ENCODE peak calls at places on chromosomes 13 and 19, in eight cellular contexts. M, E, K, G, U, O, Y and B are unnamed samples.

GRCh38 chr19:4730740-4731171 is 7.1 kb upstream of the DPP9 start:
- DNase-seq in M (no peak), E (no peak), K (no peak), G (no peak), U (no peak), O (no peak), Y (no peak), B (no peak)

GRCh38 chr13:24271611-24272451 is 37.5 kb upstream of the C1QTNF9 start:
- DNase-seq in M (peak), E (no peak), K (peak), G (peak), U (peak), O (no peak), Y (peak), B (peak)

GRCh38 chr13:108780706-108781105 is 151.3 kb downstream of the MYO16 start:
- DNase-seq in M (no peak), E (no peak), K (no peak), G (no peak), U (no peak), O (no peak), Y (no peak), B (no peak)

GRCh38 chr19:1811472-1811894 is 593 bp downstream of the ATP8B3 start:
- DNase-seq in M (no peak), E (no peak), K (peak), G (peak), U (peak), O (peak), Y (peak), B (no peak)

GRCh38 chr13:60169239-60170031 is 5.7 kb upstream of the DIAPH3 start:
- DNase-seq in M (no peak), E (no peak), K (no peak), G (no peak), U (no peak), O (no peak), Y (no peak), B (no peak)

GRCh38 chr13:37001921-37002250 is 1.3 kb downstream of the EXOSC8 start:
- DNase-seq in M (no peak), E (no peak), K (no peak), G (no peak), U (no peak), O (no peak), Y (no peak), B (no peak)

GRCh38 chr13:99153219-99153618 is 47.4 kb upstream of the UBAC2 start:
- DNase-seq in M (no peak), E (no peak), K (no peak), G (no peak), U (no peak), O (no peak), Y (no peak), B (no peak)

GRCh38 chr13:93144031-93144430 is 82.6 kb upstream of the GPC6 start:
- DNase-seq in M (no peak), E (no peak), K (no peak), G (no peak), U (no peak), O (no peak), Y (no peak), B (no peak)

GRCh38 chr19:44649578-44650145 is 6.0 kb downstream of the PVR start:
- DNase-seq in M (no peak), E (no peak), K (no peak), G (no peak), U (no peak), O (no peak), Y (no peak), B (no peak)

GRCh38 chr13:78121459-78122348 is 203.1 kb upstream of the EDNRB start:
- DNase-seq in M (peak), E (peak), K (peak), G (no peak), U (peak), O (no peak), Y (peak), B (no peak)

GRCh38 chr13:107035778-107036177 is 467.8 kb upstream of the ARGLU1 start:
- DNase-seq in M (no peak), E (no peak), K (no peak), G (no peak), U (peak), O (no peak), Y (no peak), B (no peak)

GRCh38 chr13:48009298-48009697 is 8.2 kb upstream of the SUCLA2 start:
- DNase-seq in M (no peak), E (no peak), K (no peak), G (no peak), U (peak), O (no peak), Y (no peak), B (no peak)

GRCh38 chr13:40611635-40612422 is 54.6 kb downstream of the FOXO1 start:
- DNase-seq in M (no peak), E (no peak), K (no peak), G (no peak), U (no peak), O (no peak), Y (no peak), B (no peak)

GRCh38 chr13:47409778-47410177 is 512.9 kb upstream of the HTR2A start:
- DNase-seq in M (no peak), E (no peak), K (no peak), G (no peak), U (no peak), O (no peak), Y (no peak), B (no peak)

GRCh38 chr19:50896591-50897190 is 14.5 kb downstream of the KLK4 start:
- DNase-seq in M (no peak), E (no peak), K (no peak), G (no peak), U (peak), O (no peak), Y (no peak), B (no peak)

GRCh38 chr19:45254044-45254531 is 3.0 kb downstream of the MARK4 start:
- DNase-seq in M (no peak), E (no peak), K (no peak), G (no peak), U (no peak), O (no peak), Y (peak), B (no peak)

GRCh38 chr13:50589651-50590054 is 253.8 kb downstream of the DLEU7 start:
- DNase-seq in M (no peak), E (no peak), K (no peak), G (peak), U (peak), O (no peak), Y (no peak), B (no peak)

GRCh38 chr13:36509369-36509768 is 77.1 kb downstream of the CCNA1 start:
- DNase-seq in M (no peak), E (no peak), K (no peak), G (no peak), U (no peak), O (no peak), Y (no peak), B (no peak)

GRCh38 chr19:55305983-55306562 is 19.1 kb downstream of the TMEM150B start:
- DNase-seq in M (no peak), E (no peak), K (no peak), G (no peak), U (no peak), O (no peak), Y (no peak), B (no peak)

GRCh38 chr19:15280915-15281683 is 48.9 kb upstream of the EPHX3 start:
- DNase-seq in M (peak), E (peak), K (peak), G (peak), U (peak), O (no peak), Y (peak), B (peak)

GRCh38 chr19:13053761-13054604 is 48.7 kb downstream of the LYL1 start:
- DNase-seq in M (no peak), E (peak), K (peak), G (peak), U (peak), O (no peak), Y (peak), B (peak)

GRCh38 chr13:61685683-61686013 is 270.0 kb upstream of the PCDH20 start:
- DNase-seq in M (no peak), E (peak), K (no peak), G (no peak), U (no peak), O (no peak), Y (no peak), B (no peak)

DNA sequence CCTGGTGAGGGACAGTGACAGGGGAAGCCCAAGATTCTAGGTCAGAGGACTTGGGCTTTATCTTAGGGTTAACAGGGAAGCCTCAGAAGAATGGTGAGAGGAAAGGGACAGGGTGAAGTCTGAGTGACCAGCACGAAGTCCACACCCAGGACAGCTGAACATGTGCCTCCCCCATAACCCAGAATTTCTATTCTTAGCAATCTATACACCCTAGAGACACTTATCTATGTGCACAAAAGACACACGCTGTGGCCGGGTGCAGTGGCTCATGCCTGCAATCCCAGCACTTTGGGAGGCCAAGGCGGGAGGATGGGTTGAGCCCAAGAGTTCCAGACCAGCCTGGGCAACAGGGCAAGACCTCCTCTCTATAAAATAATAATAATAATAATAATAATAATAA is 11.1 kb upstream of the OLFM2 start:
- DNase-seq in M (no peak), E (no peak), K (no peak), G (no peak), U (no peak), O (no peak), Y (no peak), B (no peak)
- H3K27ac ChIP-seq in M (no peak), E (no peak), K (no peak), G (no peak), U (no peak), O (no peak), Y (no peak), B (no peak)

GRCh38 chr13:109786457-109787134 is at the start of gene IRS2:
- DNase-seq in M (peak), E (peak), K (peak), G (peak), U (peak), O (peak), Y (peak), B (peak)

GRCh38 chr13:109788372-109789195 is 2.2 kb upstream of the IRS2 start:
- DNase-seq in M (no peak), E (no peak), K (no peak), G (no peak), U (no peak), O (no peak), Y (no peak), B (no peak)

GRCh38 chr13:109785892-109786450 is 412 bp downstream of the IRS2 start:
- DNase-seq in M (no peak), E (no peak), K (no peak), G (no peak), U (no peak), O (no peak), Y (peak), B (no peak)

GRCh38 chr13:109789262-109789661 is 2.9 kb upstream of the IRS2 start:
- DNase-seq in M (no peak), E (no peak), K (no peak), G (no peak), U (no peak), O (no peak), Y (no peak), B (no peak)

GRCh38 chr13:109787135-109787954 is 962 bp upstream of the IRS2 start:
- DNase-seq in M (no peak), E (peak), K (peak), G (no peak), U (no peak), O (no peak), Y (peak), B (no peak)
- H3K27ac ChIP-seq in M (peak), E (peak), K (peak), G (peak), U (peak), O (peak), Y (peak), B (peak)

DNA sequence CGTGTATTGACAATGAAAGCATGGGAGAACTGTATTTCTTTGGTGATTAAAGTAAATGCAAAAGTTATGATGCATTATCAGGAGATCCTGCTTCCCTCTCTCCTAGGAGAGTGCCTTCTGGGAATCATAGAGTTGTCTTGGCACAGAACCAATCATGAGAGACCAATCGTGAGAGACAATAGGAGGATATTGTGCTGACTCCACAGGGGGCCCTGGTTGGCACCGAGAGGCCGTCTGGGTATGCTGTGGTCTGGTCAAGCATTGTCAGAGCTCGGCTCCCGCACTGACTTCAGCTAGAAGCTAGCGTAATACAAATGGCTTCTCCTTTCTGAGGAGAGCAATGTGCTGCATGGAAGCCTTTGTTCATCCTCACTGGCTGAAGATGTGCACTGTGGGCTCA is 131.5 kb upstream of the GJB6 start:
- DNase-seq in M (no peak), E (no peak), K (no peak), G (no peak), U (no peak), O (no peak), Y (no peak), B (no peak)
- H3K27ac ChIP-seq in M (no peak), E (no peak), K (no peak), G (no peak), U (no peak), O (no peak), Y (no peak), B (no peak)

GRCh38 chr19:17309198-17309961 is at the start of gene DDA1:
- DNase-seq in M (peak), E (peak), K (peak), G (peak), U (peak), O (peak), Y (peak), B (peak)

GRCh38 chr19:17307876-17308377 is 1.4 kb upstream of the DDA1 start:
- DNase-seq in M (no peak), E (no peak), K (no peak), G (no peak), U (no peak), O (no peak), Y (no peak), B (no peak)

GRCh38 chr19:17312481-17313113 is 3.2 kb downstream of the DDA1 start:
- DNase-seq in M (no peak), E (no peak), K (no peak), G (no peak), U (no peak), O (no peak), Y (no peak), B (no peak)

GRCh38 chr19:17311455-17312248 is 2.3 kb downstream of the DDA1 start:
- DNase-seq in M (no peak), E (no peak), K (no peak), G (no peak), U (peak), O (no peak), Y (no peak), B (no peak)

DNA sequence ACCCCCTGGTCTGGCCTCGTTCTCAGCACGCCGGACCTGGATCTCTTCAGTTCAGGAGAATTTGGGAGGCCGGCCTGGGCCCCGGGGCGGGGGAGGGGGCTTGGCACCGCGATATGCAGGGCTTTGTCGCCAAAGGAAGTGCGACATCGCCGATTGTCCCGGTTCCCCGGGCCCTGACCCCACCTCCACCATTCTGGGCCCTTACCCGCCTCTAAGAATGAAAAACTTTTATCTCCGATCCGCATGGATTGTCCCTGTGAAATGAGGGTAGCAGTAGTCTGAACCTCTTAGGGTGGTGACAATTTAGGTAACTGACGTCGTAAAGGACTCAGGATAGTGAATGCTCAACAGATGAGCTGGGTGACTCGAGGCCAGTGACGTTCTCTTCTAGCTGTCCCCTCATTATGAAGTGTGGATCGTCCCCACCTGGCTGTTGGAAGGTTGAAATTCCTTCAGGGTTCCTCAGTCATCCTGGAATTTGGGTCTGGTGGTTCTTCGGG is 649 bp downstream of the DDA1 start:
- DNase-seq in M (no peak), E (no peak), K (no peak), G (no peak), U (no peak), O (no peak), Y (no peak), B (no peak)
- H3K27ac ChIP-seq in M (peak), E (no peak), K (no peak), G (peak), U (peak), O (peak), Y (peak), B (no peak)

GRCh38 chr13:112967666-112968379 is 1.2 kb upstream of the MCF2L start:
- DNase-seq in M (peak), E (peak), K (no peak), G (no peak), U (no peak), O (no peak), Y (no peak), B (no peak)

GRCh38 chr13:112968910-112969691 is at the start of gene MCF2L:
- DNase-seq in M (peak), E (peak), K (peak), G (no peak), U (no peak), O (no peak), Y (peak), B (peak)

GRCh38 chr13:112966776-112967175 is 2.2 kb upstream of the MCF2L start:
- DNase-seq in M (no peak), E (no peak), K (no peak), G (no peak), U (no peak), O (no peak), Y (no peak), B (no peak)

GRCh38 chr13:112969692-112970338 is 801 bp downstream of the MCF2L start:
- DNase-seq in M (no peak), E (no peak), K (no peak), G (no peak), U (no peak), O (no peak), Y (no peak), B (no peak)

DNA sequence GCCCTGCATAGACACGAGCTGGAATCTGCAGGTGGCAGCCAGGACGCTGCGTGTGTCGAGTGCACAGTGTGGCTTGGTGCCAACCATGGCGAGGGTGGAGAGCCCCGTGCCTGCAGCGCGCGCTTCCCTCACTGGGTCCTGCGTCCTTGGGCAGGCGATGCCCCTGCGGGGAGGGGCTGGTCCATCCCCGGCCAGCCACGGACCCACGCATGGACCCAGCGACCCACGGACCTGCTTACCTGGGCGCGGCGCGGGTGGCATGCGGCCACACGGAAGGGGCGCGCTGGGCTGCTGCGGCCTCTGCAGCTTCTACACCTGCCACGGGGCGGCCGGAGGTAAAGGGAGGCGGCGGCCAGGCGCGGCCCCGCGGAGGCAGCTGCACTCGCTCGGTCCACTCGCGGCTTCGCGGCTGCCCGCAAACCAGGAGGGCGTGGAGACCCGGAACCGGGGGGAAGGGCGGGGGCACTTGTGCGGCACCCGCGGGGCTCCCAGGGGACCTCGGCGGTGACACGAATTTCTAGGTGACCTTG is 569 bp upstream of the MCF2L start:
- DNase-seq in M (peak), E (no peak), K (peak), G (no peak), U (no peak), O (no peak), Y (peak), B (no peak)
- H3K27ac ChIP-seq in M (peak), E (no peak), K (peak), G (peak), U (no peak), O (no peak), Y (peak), B (no peak)

GRCh38 chr13:28579334-28579733 is 79.6 kb upstream of the POMP start:
- DNase-seq in M (no peak), E (no peak), K (no peak), G (no peak), U (no peak), O (no peak), Y (no peak), B (no peak)
- H3K27ac ChIP-seq in M (no peak), E (no peak), K (no peak), G (no peak), U (no peak), O (no peak), Y (no peak), B (no peak)

GRCh38 chr13:100674363-100674847 is at the start of gene TMTC4:
- DNase-seq in M (no peak), E (peak), K (no peak), G (no peak), U (no peak), O (no peak), Y (no peak), B (peak)

GRCh38 chr13:100673831-100674362 is 698 bp downstream of the TMTC4 start:
- DNase-seq in M (no peak), E (peak), K (peak), G (peak), U (peak), O (no peak), Y (peak), B (peak)

GRCh38 chr13:100674848-100675659 is 459 bp upstream of the TMTC4 start:
- DNase-seq in M (peak), E (peak), K (peak), G (peak), U (peak), O (peak), Y (peak), B (peak)

GRCh38 chr13:100673376-100673830 is 1.2 kb downstream of the TMTC4 start:
- DNase-seq in M (no peak), E (no peak), K (no peak), G (no peak), U (no peak), O (no peak), Y (peak), B (no peak)

GRCh38 chr13:100675660-100676129 is 1.1 kb upstream of the TMTC4 start:
- DNase-seq in M (no peak), E (no peak), K (no peak), G (no peak), U (no peak), O (no peak), Y (no peak), B (no peak)
- H3K27ac ChIP-seq in M (peak), E (no peak), K (no peak), G (no peak), U (no peak), O (no peak), Y (peak), B (no peak)